ENCODE peak calls at places on chromosomes 3 and 15, in ten cellular contexts. D is IMR-90, F is Karpas-422, X is fibroblast of lung, N is esophagus muscularis mucosa, A is body of pancreas, B is heart right ventricle, O is A673, L is tibial artery, J is breast epithelium. R is an unnamed sample. For H3K27me3 and H3K9me3, the result is how much of the 10 kb centered on the place peaks cover.

GRCh38 chr3:15927969-15928368 is 130.2 kb upstream of the ANKRD28 start:
- DNase-seq in D (no peak), F (no peak), X (no peak), N (no peak), A (no peak), B (no peak), O (no peak), L (no peak), J (no peak), R (no peak)

GRCh38 chr3:122893754-122894668 is 99.1 kb downstream of the SLC49A4 start:
- DNase-seq in D (peak), F (no peak), X (no peak), N (no peak), A (no peak), B (peak), O (no peak), L (no peak), J (peak), R (peak)

GRCh38 chr3:191005790-191006189 is 143.3 kb upstream of the GMNC start:
- DNase-seq in D (no peak), F (no peak), X (no peak), N (no peak), A (no peak), B (no peak), O (no peak), L (no peak), J (no peak), R (no peak)

GRCh38 chr3:141227752-141228151 is 3.9 kb upstream of the PXYLP1 start:
- DNase-seq in D (peak), F (no peak), X (peak), N (no peak), A (no peak), B (no peak), O (peak), L (no peak), J (no peak), R (peak)

GRCh38 chr3:185586644-185586964 is 509 bp downstream of the SENP2 start:
- DNase-seq in D (no peak), F (no peak), X (no peak), N (no peak), A (no peak), B (no peak), O (no peak), L (peak), J (no peak), R (no peak)

GRCh38 chr3:11495948-11496557 is 147.7 kb downstream of the VGLL4 start:
- DNase-seq in D (no peak), F (no peak), X (no peak), N (no peak), A (no peak), B (no peak), O (no peak), L (no peak), J (no peak), R (no peak)

GRCh38 chr3:12965999-12966846 is 107.0 kb downstream of the IQSEC1 start:
- DNase-seq in D (no peak), F (no peak), X (no peak), N (no peak), A (no peak), B (no peak), O (no peak), L (no peak), J (no peak), R (no peak)

GRCh38 chr3:147799601-147800000 is 390.4 kb downstream of the ZIC1 start:
- DNase-seq in D (no peak), F (no peak), X (no peak), N (no peak), A (no peak), B (no peak), O (no peak), L (no peak), J (no peak), R (no peak)

DNA sequence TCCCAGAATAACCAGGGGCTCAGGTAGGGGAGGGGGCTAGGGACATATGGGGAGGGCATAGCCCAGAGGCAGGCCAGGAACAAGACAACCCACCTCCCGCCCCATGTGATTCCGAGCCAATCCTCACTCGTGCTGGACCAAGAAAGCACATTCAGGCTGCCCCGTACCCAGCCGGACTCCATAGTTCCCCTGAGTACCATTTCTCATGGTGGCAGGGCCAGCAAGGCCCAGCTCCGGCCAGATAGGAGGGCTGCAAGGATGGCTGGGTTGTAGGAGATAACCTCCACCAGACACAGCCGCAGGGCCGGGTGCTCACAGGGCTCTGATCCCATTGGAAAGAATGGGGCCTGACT is 11.4 kb downstream of the SEMA7A start:
- DNase-seq in D (no peak), F (no peak), X (no peak), N (no peak), A (no peak), B (no peak), O (no peak), L (no peak), J (no peak), R (no peak)
- H3K4me3 ChIP-seq in D (no peak), F (no peak), X (no peak), N (no peak), A (no peak), B (no peak), O (no peak), L (no peak), J (no peak), R (no peak)

DNA sequence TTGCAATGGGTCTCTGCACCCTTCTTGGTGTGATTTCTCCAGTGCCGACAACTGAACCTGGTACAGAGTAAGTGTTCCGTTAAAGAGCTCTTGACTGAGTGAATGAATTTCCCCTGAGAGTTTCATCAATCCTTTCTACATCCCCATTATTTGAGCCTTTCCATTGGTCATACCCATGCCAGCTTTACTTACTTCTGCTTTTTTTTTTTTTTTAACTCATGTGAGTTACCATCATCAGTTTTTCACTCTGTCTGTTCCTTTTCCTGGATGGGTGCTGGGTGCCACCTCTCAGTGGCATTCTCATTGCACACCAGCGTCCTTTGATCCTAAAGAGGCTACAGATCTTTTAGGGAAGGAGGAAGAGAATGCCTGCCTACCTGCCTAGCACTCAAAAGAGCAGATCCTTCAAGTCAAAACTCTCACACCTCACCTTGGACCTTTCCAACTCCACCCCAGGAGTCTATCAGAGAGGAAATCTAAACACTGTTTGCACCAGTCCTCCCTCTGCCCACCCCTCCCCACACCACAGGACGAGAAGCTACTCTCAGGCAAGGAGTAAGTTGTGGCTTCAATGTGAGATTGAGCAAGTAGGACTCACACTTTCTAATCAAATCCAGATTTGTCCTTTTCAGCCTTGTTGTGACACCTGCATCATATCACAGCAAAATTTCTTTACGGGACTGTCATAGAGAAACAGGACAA is 13.1 kb upstream of the USP3 start:
- DNase-seq in D (no peak), F (peak), X (no peak), N (no peak), A (no peak), B (no peak), O (no peak), L (no peak), J (no peak), R (no peak)
- H3K27me3 ChIP-seq in D (under half), F (under half), X (under half), N (under half), A (under half), B (under half), O (under half), L (under half), J (under half), R (under half)

DNA sequence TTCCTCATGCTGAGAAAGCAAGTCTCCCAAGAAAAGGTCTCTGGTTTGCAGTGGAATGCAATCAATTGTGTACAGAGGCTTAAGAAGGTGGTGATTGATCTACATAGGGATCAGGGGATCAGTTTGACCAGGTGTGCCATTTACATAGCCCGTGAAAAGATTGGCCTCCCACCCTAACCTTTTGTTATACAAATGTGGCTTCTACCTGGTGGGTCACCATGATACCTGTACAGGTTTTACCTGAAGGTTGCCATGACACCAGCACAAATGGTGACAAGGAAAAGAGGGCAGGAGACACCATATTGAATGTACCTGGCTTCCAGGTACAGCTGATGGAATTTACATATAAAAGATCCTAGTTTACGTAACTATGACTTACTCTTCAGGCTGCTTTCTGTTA is 25.5 kb upstream of the TEX55 start:
- DNase-seq in D (no peak), F (no peak), X (no peak), N (no peak), A (no peak), B (no peak), O (no peak), L (no peak), J (no peak), R (no peak)
- H3K9me3 ChIP-seq in D (under half), F (under half), X (under half), N (under half), A (under half), B (under half), O (under half), L (under half), J (under half), R (under half)

DNA sequence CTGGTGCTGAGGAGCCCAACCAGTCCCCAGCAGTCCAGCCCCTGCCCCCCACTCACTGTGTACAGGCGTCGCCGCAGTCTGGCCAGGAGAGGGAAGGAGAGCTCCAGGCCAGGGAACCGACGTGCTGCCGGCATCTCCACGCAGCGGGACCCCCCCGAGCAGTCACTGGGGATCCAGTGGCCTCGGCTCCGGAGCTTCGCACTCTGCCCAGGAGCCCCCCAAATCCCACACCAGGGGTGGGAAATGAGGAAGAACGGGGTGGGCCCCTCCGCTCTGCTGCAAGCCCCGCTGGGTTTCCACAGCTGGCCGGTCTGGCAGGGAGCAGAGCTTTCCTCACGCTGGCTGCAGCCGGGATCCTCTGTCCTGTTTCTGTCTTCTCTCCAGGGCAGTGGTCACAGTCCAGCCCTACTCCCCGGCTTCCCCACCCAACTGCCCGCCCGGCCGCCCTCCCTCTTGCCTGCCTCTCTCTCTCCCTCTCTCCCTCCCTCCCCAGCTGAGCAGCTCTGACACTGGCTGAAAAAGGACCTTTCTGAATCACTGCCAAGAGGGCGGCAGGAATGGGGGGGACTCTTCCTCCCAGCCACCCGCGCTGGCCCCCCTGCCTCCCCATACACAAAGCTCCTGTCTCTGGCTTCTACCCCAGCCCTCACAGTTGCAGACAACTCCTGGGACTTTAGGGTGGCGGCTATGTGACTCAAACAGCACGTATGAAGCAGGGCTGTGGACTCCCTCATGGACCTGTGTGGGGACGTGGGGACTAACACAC is 15.8 kb downstream of the TNK2 start:
- DNase-seq in D (peak), F (no peak), X (peak), N (no peak), A (peak), B (peak), O (no peak), L (peak), J (peak), R (peak)
- H3K4me3 ChIP-seq in D (no peak), F (no peak), X (peak), N (peak), A (no peak), B (peak), O (no peak), L (peak), J (peak), R (peak)

GRCh38 chr15:60384052-60384451 is 13.7 kb downstream of the ANXA2 start:
- DNase-seq in D (peak), F (no peak), X (peak), N (no peak), A (no peak), B (no peak), O (no peak), L (no peak), J (no peak), R (no peak)
- H3K27me3 ChIP-seq in D (under half), F (under half), X (under half), N (under half), A (under half), B (under half), O (under half), L (under half), J (under half), R (under half)

DNA sequence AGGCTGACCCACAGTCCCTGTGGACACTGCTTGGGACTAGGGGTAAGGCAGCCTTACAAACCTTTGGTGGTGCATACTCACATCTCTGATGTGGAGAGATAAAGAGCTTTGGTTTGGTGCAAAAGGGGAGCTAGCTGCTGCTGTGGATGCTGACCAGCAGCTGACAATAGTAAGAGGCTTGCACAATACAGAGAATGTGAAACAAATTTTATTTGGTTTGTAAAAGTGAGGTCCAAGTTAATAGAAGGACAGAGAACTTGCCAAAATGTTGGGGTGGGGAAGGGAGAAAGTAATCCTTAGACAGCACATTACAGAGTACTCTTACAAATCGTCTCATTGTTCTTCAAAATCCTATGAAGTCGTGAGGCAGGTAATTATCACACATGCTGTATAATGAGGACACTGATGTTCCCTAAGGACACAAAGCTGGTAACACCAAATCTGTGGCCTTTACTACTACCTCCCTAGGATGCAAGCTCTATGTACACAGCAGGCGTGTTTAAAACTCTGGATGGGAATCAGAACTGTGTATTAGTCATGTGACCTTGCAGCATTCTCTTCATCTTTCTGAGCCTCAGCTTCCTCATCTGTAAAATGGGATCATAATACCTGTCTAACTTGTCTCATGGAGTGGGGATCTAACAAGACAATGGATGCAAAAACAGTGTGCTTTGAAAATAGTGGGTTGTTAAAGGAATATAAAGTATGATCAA is 21.6 kb downstream of the ARHGAP31 start:
- DNase-seq in D (no peak), F (no peak), X (no peak), N (no peak), A (no peak), B (no peak), O (no peak), L (no peak), J (no peak), R (no peak)
- H3K9me3 ChIP-seq in D (under half), F (under half), X (under half), N (under half), A (under half), B (under half), O (under half), L (under half), J (under half), R (under half)

GRCh38 chr15:42270996-42271395 is 2.0 kb upstream of the GANC start:
- DNase-seq in D (no peak), F (no peak), X (no peak), N (no peak), A (no peak), B (no peak), O (no peak), L (no peak), J (no peak), R (no peak)
- H3K4me3 ChIP-seq in D (no peak), F (peak), X (peak), N (no peak), A (no peak), B (no peak), O (no peak), L (no peak), J (peak), R (no peak)

GRCh38 chr15:75233504-75234190 is 24.5 kb upstream of the GOLGA6C start:
- DNase-seq in D (no peak), F (no peak), X (no peak), N (no peak), A (peak), B (no peak), O (no peak), L (peak), J (no peak), R (no peak)

GRCh38 chr15:75232252-75232813 is 25.8 kb upstream of the GOLGA6C start:
- DNase-seq in D (no peak), F (no peak), X (no peak), N (no peak), A (peak), B (no peak), O (no peak), L (no peak), J (no peak), R (no peak)

GRCh38 chr15:75232826-75233503 is 25.2 kb upstream of the GOLGA6C start:
- DNase-seq in D (no peak), F (no peak), X (no peak), N (no peak), A (peak), B (no peak), O (no peak), L (no peak), J (no peak), R (no peak)

GRCh38 chr15:75230524-75231371 is 27.4 kb upstream of the GOLGA6C start:
- DNase-seq in D (no peak), F (peak), X (no peak), N (no peak), A (peak), B (no peak), O (no peak), L (no peak), J (no peak), R (no peak)

DNA sequence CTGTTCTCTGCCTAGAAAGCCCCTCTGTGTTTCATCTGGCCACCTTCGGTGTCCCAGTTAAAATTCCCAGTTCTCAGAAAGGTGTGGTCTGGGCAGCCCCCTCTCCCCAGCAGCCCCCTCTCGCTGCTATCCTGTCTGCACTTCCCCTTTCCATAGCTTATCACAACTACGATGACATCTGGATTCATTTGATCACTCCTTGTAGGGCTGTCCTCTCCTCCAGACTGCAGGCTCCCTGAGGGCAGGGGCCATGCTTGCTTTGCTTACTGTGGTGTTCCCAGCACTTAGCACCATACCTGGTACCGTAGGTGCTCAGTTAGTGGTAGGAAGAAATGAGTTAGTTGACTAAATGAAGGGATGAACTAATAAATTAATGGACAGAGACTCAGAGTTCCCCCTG is 26.3 kb upstream of the GOLGA6C start:
- DNase-seq in D (no peak), F (no peak), X (no peak), N (no peak), A (no peak), B (no peak), O (no peak), L (no peak), J (no peak), R (no peak)
- H3K27me3 ChIP-seq in D (half or more), F (under half), X (under half), N (under half), A (under half), B (under half), O (under half), L (under half), J (under half), R (under half)

R was measured in SJCRH30.